ENCODE peak calls at places on chromosomes 13 and 19, in four cellular contexts. L is mammary epithelial cell, J is cardiac muscle cell, P is tibial artery. X is an unnamed sample.

GRCh38 chr13:99970761-99971575 is 599 bp downstream of the ZIC5 start:
- DNase-seq in L (no peak), J (peak), P (no peak), X (no peak)

GRCh38 chr13:30881191-30881651 is 24.9 kb upstream of the MEDAG start:
- DNase-seq in L (no peak), J (no peak), P (peak), X (no peak)

GRCh38 chr13:44969858-44970484 is 19.3 kb downstream of the NUFIP1 start:
- DNase-seq in J (peak), P (no peak), L (peak), X (peak)

GRCh38 chr19:41620171-41620570 is 6.7 kb downstream of the CEACAM4 start:
- DNase-seq in P (no peak), L (no peak), J (no peak), X (no peak)

GRCh38 chr19:46303702-46304397 is 7.0 kb downstream of the HIF3A start:
- DNase-seq in P (peak), J (peak), L (peak), X (no peak)

GRCh38 chr19:16447015-16447384 is 24.8 kb downstream of the EPS15L1 start:
- DNase-seq in P (peak), J (peak), L (peak), X (peak)

GRCh38 chr13:82627183-82627582 is 1255.1 kb downstream of the SLITRK1 start:
- DNase-seq in P (no peak), L (peak), J (no peak), X (peak)

GRCh38 chr13:61728468-61728867 is 312.8 kb upstream of the PCDH20 start:
- DNase-seq in P (no peak), J (peak), L (no peak), X (peak)

GRCh38 chr13:28326081-28326480 is 168.8 kb downstream of the FLT1 start:
- DNase-seq in P (no peak), J (no peak), L (no peak), X (no peak)

GRCh38 chr13:110812111-110812868 is 98.8 kb downstream of the ING1 start:
- DNase-seq in L (no peak), J (no peak), P (no peak), X (no peak)

GRCh38 chr19:56403261-56403660 is 871 bp upstream of the ZNF583 start:
- DNase-seq in J (peak), P (no peak), L (no peak), X (no peak)

GRCh38 chr19:21084343-21084742 is 2.3 kb downstream of the ZNF714 start:
- DNase-seq in J (no peak), P (no peak), L (peak), X (peak)

GRCh38 chr13:84137292-84137691 is 255.0 kb upstream of the SLITRK1 start:
- DNase-seq in J (no peak), L (peak), P (no peak), X (no peak)

GRCh38 chr13:59342396-59342795 is 821.3 kb downstream of the DIAPH3 start:
- DNase-seq in L (no peak), J (no peak), P (no peak), X (no peak)

GRCh38 chr13:57045816-57046691 is 94.7 kb upstream of the PRR20A start:
- DNase-seq in P (no peak), J (peak), L (no peak), X (peak)

GRCh38 chr19:24053601-24054000 is 33.4 kb upstream of the ZNF254 start:
- DNase-seq in J (no peak), L (no peak), P (no peak), X (peak)

GRCh38 chr13:105168295-105168694 is 1367.2 kb downstream of the EFNB2 start:
- DNase-seq in J (no peak), L (no peak), P (no peak), X (no peak)

GRCh38 chr13:30835442-30835841 is 70.6 kb upstream of the MEDAG start:
- DNase-seq in L (no peak), J (no peak), P (no peak), X (no peak)

GRCh38 chr19:27966390-27966816 is 1246.5 kb downstream of the UQCRFS1 start:
- DNase-seq in L (no peak), J (no peak), P (no peak), X (peak)
- TF ChIP-seq CTCF in L (peak), J (peak), P (peak), X (peak)

GRCh38 chr13:113243847-113244246 is 34.4 kb downstream of the CUL4A start:
- DNase-seq in P (no peak), J (no peak), L (no peak), X (no peak)

GRCh38 chr13:113245858-113246791 is 36.7 kb downstream of the CUL4A start:
- DNase-seq in L (no peak), J (no peak), P (no peak), X (peak)
- TF ChIP-seq CTCF in L (peak), J (peak), P (no peak), X (no peak)

GRCh38 chr19:19345970-19346369 is 25.3 kb downstream of the MAU2 start:
- DNase-seq in P (no peak), L (no peak), J (no peak), X (no peak)

GRCh38 chr19:19343762-19344161 is 23.1 kb downstream of the MAU2 start:
- DNase-seq in L (no peak), J (no peak), P (no peak), X (no peak)

GRCh38 chr19:19343016-19343362 is 22.4 kb downstream of the MAU2 start:
- DNase-seq in L (no peak), J (no peak), P (no peak), X (no peak)

GRCh38 chr19:19347401-19347800 is 26.8 kb downstream of the MAU2 start:
- DNase-seq in P (no peak), L (no peak), J (no peak), X (no peak)

DNA sequence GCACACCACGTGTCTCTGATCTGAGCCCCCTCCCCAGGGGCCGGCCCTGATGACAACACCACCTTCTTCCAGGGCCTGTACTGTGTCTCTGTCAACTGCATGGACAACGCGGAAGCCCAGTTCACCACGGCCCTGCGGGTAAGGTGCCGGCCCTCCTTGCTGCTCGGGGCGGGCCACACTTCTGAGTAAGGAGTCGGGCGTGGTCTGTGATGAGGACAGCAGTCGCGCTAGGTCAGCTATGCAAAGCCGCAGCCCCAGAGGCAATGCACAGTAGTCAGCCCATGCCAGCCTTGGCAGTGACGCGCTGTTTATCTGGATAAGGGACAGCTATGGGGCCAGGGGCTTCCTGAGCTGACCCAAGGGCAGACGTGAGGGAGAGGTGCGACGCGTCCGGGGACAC is 24.6 kb downstream of the MAU2 start:
- DNase-seq in L (no peak), P (no peak), J (no peak), X (no peak)
- TF ChIP-seq CTCF in L (no peak), P (no peak), J (no peak), X (no peak)

DNA sequence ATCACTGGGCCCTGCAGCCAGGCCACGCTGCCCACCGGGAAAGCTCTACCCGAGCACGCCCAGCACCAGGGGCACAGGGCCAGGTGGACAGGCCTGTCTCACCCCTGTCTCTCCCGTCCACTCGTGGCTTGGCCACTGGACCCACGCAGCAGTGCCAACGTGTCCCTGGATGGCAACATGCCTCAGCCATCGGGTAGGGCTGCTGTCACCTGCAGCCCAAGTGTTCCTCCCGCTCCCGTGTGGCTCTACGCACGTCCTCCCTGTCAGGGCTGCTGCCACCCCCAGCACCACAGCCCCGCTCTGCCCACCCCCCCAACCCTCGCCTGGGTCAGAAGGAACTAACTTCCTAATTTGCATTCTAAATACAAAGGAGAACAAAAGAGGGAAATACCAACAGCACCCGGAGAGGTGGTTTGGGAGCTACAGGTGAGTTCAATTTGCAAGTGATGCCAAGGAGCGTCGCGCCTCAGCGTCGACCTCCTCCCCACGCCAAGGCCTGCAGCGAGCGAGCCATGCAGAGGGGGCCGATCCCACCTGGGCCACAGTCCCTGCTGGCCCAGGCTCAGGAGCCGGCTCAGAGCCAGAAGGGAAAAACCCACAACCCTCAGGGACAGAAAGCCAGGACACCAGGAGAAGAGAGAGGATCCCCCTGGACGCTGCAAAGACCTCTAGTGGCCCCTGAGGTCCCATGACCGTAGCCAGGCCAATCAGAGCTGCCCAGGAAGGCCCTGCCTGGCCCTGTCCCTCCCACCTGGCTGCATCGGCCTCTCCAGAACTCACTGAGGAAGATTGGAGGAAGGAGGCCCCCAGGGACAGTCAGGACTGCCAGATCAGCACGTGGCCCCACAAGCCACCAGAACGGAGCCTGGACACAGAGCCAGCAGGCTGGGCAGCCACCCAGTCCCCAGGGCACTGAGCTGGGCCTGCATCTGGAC is 128.4 kb upstream of the SPACA7 start:
- DNase-seq in J (no peak), L (no peak), P (no peak), X (no peak)
- TF ChIP-seq CTCF in J (no peak), L (no peak), P (no peak), X (no peak)

DNA sequence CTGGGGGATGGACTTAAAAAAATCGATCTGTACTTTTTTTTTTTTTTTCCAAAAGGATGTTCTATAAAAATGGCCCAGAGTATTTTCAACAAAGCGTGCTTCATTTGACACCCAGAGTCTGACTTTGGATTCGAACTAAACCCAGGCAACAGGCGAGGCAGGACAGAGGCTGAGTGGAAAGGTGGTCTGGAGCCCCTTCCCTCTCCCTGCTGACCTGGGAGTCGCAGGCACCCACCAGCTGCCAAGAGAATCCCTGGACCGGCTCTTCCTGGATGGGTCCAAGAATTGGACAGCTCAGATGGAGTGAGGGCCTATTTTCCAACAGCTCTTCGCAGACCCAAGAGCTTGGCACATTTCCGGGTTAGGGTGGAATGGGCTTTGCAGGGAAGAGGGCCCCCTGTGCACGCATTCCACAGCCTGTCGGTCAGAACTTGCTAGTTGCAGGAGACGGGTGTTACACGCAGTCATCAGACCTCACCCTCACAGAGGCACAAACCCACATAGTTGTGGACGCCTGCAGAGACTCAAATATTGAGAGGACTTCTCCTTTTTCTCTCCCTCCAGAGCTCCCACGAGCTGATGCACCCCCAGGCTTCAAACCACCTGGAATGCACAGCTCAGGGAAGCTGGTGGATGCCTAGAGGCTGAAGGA is 15.2 kb downstream of the KCTD15 start:
- DNase-seq in L (no peak), J (no peak), P (no peak), X (no peak)
- TF ChIP-seq CTCF in L (no peak), J (no peak), P (no peak), X (no peak)

DNA sequence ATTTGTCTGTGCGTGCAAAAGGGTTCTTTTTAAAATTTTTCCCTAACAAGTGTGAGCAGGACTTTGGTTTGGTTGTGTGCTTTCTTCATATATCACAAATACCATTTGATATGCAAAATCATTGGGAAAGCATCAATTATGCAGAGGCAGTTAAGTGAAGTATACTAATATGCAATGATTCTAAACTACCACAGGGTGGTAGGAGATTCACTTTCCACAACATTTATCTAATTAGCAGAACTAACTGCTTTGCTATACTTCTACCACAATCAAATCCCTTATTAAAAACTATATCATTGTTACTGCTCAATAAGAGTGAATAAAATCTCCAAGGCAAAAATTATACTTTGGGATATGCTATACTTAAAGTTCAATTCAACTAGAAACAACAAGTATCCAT is 2738.9 kb upstream of the PCDH20 start:
- DNase-seq in L (no peak), J (no peak), P (no peak), X (peak)
- TF ChIP-seq CTCF in L (peak), J (peak), P (no peak), X (peak)

GRCh38 chr13:37602743-37603381 is 4.3 kb upstream of the POSTN start:
- DNase-seq in P (no peak), J (peak), L (no peak), X (peak)

GRCh38 chr13:37608750-37609339 is 10.3 kb upstream of the POSTN start:
- DNase-seq in J (no peak), P (no peak), L (no peak), X (peak)
- TF ChIP-seq CTCF in J (peak), P (no peak), L (peak), X (peak)

GRCh38 chr13:91056746-91057145 is 290.7 kb upstream of the MIR17HG start:
- DNase-seq in P (no peak), L (no peak), J (no peak), X (no peak)

GRCh38 chr13:91058066-91058465 is 289.4 kb upstream of the MIR17HG start:
- DNase-seq in P (no peak), L (peak), J (peak), X (peak)

GRCh38 chr13:91058919-91059318 is 288.6 kb upstream of the MIR17HG start:
- DNase-seq in L (no peak), P (no peak), J (no peak), X (no peak)

GRCh38 chr13:91052873-91053272 is 294.6 kb upstream of the MIR17HG start:
- DNase-seq in L (no peak), J (no peak), P (no peak), X (no peak)

GRCh38 chr13:91054902-91055301 is 292.6 kb upstream of the MIR17HG start:
- DNase-seq in L (no peak), P (no peak), J (no peak), X (no peak)
- TF ChIP-seq CTCF in L (no peak), P (no peak), J (no peak), X (no peak)